ENCODE peak calls at places on chromosomes 12 and 14, in five cellular contexts. K, X, Q, U and S are unnamed samples.

GRCh38 chr12:131608740-131609665 is 101.9 kb upstream of the SFSWAP start:
- DNase-seq in K (peak), X (peak), Q (peak), U (peak), S (peak)

GRCh38 chr12:102010265-102010994 is 51.4 kb downstream of the WASHC3 start:
- DNase-seq in X (no peak), U (no peak), K (no peak), Q (no peak), S (no peak)

GRCh38 chr12:130401703-130402102 is 64.0 kb downstream of the PIWIL1 start:
- DNase-seq in X (peak), U (peak), Q (no peak), K (peak), S (no peak)

GRCh38 chr12:89770391-89770790 is 61.8 kb upstream of the ATP2B1 start:
- DNase-seq in U (no peak), K (no peak), X (no peak), Q (no peak), S (no peak)

GRCh38 chr14:105199093-105199492 is 18.0 kb upstream of the NUDT14 start:
- DNase-seq in U (peak), Q (no peak), X (no peak), K (no peak), S (no peak)

GRCh38 chr12:46459111-46459510 is 86.5 kb upstream of the SLC38A2 start:
- DNase-seq in Q (no peak), X (no peak), K (no peak), U (no peak), S (no peak)

GRCh38 chr14:77607741-77608302 is 8.6 kb downstream of the SPTLC2 start:
- DNase-seq in Q (no peak), U (peak), K (no peak), X (no peak), S (no peak)

GRCh38 chr14:73491256-73491976 is 683 bp downstream of the RIOX1 start:
- DNase-seq in X (peak), Q (peak), U (peak), K (peak), S (peak)

GRCh38 chr12:6201199-6201608 is 1.0 kb downstream of the CD9 start:
- DNase-seq in K (peak), U (no peak), X (no peak), Q (no peak), S (no peak)

GRCh38 chr12:11666651-11667050 is 17.2 kb downstream of the ETV6 start:
- DNase-seq in Q (no peak), X (no peak), U (no peak), K (no peak), S (peak)

GRCh38 chr14:44846232-44846824 is 115.4 kb downstream of the KLHL28 start:
- DNase-seq in U (peak), K (peak), Q (no peak), X (peak), S (no peak)

GRCh38 chr12:4938900-4939299 is 29.2 kb downstream of the KCNA1 start:
- DNase-seq in K (no peak), X (no peak), U (no peak), Q (no peak), S (no peak)

GRCh38 chr14:81406863-81407262 is 6.7 kb upstream of the STON2 start:
- DNase-seq in Q (no peak), U (peak), K (no peak), X (peak), S (no peak)

GRCh38 chr12:120286768-120287490 is 4.8 kb downstream of the RNU4-2 start:
- DNase-seq in X (no peak), Q (no peak), U (no peak), K (no peak), S (no peak)

GRCh38 chr14:70842851-70843462 is 33.6 kb upstream of the MAP3K9 start:
- DNase-seq in U (no peak), K (no peak), Q (no peak), X (no peak), S (no peak)

GRCh38 chr12:49636979-49637378 is 13.6 kb downstream of the PRPF40B start:
- DNase-seq in X (peak), U (peak), Q (no peak), K (peak), S (peak)

GRCh38 chr12:12008931-12009611 is 61.7 kb upstream of the BCL2L14 start:
- DNase-seq in K (no peak), U (no peak), Q (peak), X (no peak), S (peak)

GRCh38 chr14:60508363-60508706 is 611 bp upstream of the SIX6 start:
- DNase-seq in K (no peak), X (no peak), U (no peak), Q (no peak), S (no peak)

GRCh38 chr14:69963966-69964365 is 84.8 kb downstream of the SMOC1 start:
- DNase-seq in Q (no peak), U (no peak), K (no peak), X (no peak), S (no peak)

GRCh38 chr14:77124345-77125274 is 17.0 kb downstream of the ZDHHC22 start:
- DNase-seq in U (peak), Q (peak), X (no peak), K (no peak), S (peak)

GRCh38 chr14:104226421-104227385 is 88.3 kb downstream of the KIF26A start:
- DNase-seq in Q (peak), X (no peak), U (no peak), K (no peak), S (peak)

GRCh38 chr12:81347404-81347803 is 269.5 kb downstream of the ACSS3 start:
- DNase-seq in K (no peak), X (peak), Q (no peak), U (no peak), S (no peak)

GRCh38 chr14:74863274-74863673 is 12.7 kb downstream of the PROX2 start:
- DNase-seq in X (no peak), Q (no peak), K (no peak), U (no peak), S (no peak)

GRCh38 chr12:47360771-47361388 is 281.1 kb upstream of the AMIGO2 start:
- DNase-seq in Q (no peak), U (peak), K (no peak), X (no peak), S (no peak)

GRCh38 chr12:38610808-38611350 is 294.3 kb downstream of the ALG10B start:
- DNase-seq in K (no peak), X (no peak), U (no peak), Q (no peak), S (no peak)

GRCh38 chr14:101586531-101587402 is 25.5 kb downstream of the DIO3 start:
- DNase-seq in X (no peak), K (no peak), Q (no peak), U (no peak), S (no peak)

GRCh38 chr14:99041141-99041819 is 230.7 kb downstream of the BCL11B start:
- DNase-seq in U (no peak), X (no peak), Q (no peak), K (no peak), S (no peak)

GRCh38 chr14:89540830-89541470 is 123.9 kb upstream of the FOXN3 start:
- DNase-seq in U (no peak), Q (no peak), X (no peak), K (no peak), S (no peak)

GRCh38 chr12:78530065-78530765 is 334.4 kb upstream of the SYT1 start:
- DNase-seq in U (no peak), K (no peak), X (no peak), Q (no peak), S (no peak)

GRCh38 chr12:65364021-65364420 is 85.5 kb downstream of the MSRB3 start:
- DNase-seq in Q (no peak), U (no peak), K (no peak), X (no peak), S (no peak)

GRCh38 chr14:63654346-63654745 is 12.7 kb upstream of the WDR89 start:
- DNase-seq in Q (no peak), U (no peak), K (no peak), X (no peak), S (no peak)

GRCh38 chr12:5171701-5172100 is 128.0 kb downstream of the KCNA5 start:
- DNase-seq in K (peak), U (peak), Q (peak), X (peak), S (peak)

GRCh38 chr14:74675219-74675618 is 37.7 kb downstream of the AREL1 start:
- DNase-seq in K (no peak), X (no peak), Q (no peak), U (no peak), S (no peak)

GRCh38 chr14:100662850-100663527 is 63.7 kb upstream of the DLK1 start:
- DNase-seq in X (peak), K (peak), Q (peak), U (peak), S (peak)

GRCh38 chr14:77482422-77482821 is 16.2 kb downstream of the ISM2 start:
- DNase-seq in K (no peak), Q (no peak), X (no peak), U (no peak), S (no peak)

GRCh38 chr12:13725049-13725448 is 256.4 kb downstream of the GRIN2B start:
- DNase-seq in U (no peak), Q (no peak), K (no peak), X (no peak), S (no peak)

GRCh38 chr12:13724136-13724535 is 257.3 kb downstream of the GRIN2B start:
- DNase-seq in U (no peak), K (no peak), X (no peak), Q (no peak), S (no peak)

GRCh38 chr12:13727707-13728147 is 253.7 kb downstream of the GRIN2B start:
- DNase-seq in Q (no peak), U (no peak), X (no peak), K (no peak), S (no peak)
- TF ChIP-seq USF2 in Q (no peak), U (no peak), X (no peak), K (no peak), S (no peak)

DNA sequence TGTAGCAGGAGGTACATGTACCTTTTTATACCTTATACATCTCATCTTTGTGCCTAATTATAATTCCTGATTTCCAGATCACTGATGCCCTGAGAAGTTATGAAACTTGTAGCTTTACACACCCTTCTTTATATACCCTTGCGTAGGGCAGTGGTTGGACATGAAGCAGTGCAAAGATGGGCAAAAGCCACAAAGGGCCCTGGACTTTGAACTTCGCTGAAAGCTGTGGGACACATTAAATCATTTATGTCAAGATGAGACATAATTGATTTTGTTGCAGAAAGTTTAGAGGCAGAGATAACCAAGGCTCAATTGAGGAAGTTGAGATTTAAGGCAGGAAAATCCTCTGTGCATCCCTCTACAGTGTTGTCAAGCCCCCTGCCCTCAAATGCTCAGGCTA is 170.0 kb downstream of the SLC2A13 start:
- DNase-seq in U (no peak), Q (no peak), K (no peak), X (no peak), S (no peak)
- TF ChIP-seq JUN in U (no peak), Q (no peak), K (no peak), X (no peak), S (no peak)

GRCh38 chr14:30679032-30679431 is 56.9 kb downstream of the SCFD1 start:
- DNase-seq in X (no peak), U (no peak), Q (no peak), K (no peak), S (no peak)

GRCh38 chr14:30680036-30680435 is 57.9 kb downstream of the SCFD1 start:
- DNase-seq in U (no peak), Q (no peak), X (no peak), K (no peak), S (no peak)

GRCh38 chr14:30681752-30682355 is 59.7 kb downstream of the SCFD1 start:
- DNase-seq in K (peak), Q (no peak), U (no peak), X (peak), S (no peak)
- TF ChIP-seq USF2 in K (no peak), Q (no peak), U (no peak), X (no peak), S (no peak)

DNA sequence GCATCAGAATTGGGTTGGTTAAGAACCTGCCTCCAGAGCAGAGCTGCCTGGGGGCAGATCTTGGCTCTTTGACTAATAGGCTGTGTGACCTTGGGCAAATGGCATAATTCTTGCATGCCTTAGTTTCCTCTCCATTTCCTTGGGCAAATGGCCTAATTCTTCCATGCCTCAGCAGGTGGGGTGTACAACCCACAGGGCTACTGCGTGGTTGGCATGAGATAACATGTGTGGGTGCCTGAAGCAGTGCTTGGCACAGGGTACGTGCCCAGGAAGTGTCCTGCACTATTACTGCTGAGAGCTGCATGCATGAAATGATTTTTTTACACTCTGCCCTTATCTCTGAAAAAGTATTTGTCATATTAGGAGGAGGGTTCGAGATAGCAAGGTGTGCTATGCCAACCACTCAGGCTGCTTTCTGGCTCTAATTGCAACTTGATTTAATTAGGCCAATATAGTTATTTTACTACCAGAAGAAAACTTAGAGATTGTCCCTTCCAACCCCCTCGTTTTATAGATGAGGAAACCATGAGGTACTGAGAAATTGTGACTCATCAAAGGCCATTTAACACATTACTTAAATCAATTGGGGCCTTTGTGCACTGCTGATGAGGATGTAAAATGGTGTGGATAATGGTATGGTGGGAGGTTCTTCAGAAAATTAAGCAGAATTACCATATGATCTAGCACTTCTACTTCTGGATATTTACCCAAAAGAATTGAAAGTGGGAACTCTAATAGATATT is 161.6 kb upstream of the HIF1A start:
- DNase-seq in X (no peak), K (no peak), Q (no peak), U (no peak), S (no peak)
- TF ChIP-seq JUN in X (no peak), K (no peak), Q (no peak), U (no peak), S (no peak)

DNA sequence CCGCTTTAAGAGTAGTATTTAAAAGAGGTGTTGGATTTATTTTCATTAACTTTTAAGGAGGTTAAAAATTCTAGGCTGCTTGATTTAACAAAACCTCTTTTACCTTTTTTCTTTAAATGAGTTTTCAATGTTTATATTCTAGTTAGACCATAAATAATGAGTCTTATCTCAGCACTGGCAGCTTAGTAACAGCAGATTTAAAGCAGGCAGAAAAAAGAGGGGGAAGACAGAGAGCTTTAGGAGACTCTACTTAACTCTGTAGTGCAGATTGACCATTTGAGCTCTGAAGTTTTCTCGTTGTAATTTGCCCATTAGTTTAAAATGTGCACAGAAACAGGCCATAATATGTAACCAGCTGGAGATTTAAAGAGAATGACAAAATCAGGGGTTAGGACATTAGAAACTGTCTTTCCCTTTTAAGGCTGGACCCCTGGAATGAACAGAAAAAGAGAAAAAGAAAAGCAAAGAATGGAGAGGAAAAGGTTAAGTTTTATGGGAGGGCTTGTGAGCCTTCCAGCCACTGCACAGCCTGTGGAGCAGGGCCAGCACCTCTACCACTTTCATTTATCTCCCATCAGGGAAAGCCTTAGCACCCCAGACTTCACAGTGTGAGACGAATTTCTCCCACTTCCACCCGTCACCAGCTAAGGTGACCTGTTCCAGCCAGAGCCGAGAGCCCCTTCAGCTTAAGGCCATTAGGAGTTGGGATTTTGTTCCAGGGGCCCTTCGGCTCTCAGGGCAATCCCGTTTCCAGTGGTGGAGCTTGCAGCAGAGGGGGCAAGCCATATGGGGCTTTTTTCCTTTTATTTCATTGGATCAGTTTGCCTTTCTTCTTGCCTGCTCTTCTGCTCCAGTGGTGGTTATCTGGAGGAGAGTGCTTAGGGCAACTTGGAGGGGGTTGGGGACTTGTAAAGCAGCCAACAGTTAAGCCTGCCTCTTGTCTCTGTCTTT is 8.1 kb downstream of the IL22 start:
- DNase-seq in X (no peak), U (peak), Q (no peak), K (no peak), S (no peak)
- TF ChIP-seq USF2 in X (no peak), U (no peak), Q (no peak), K (no peak), S (no peak)

GRCh38 chr14:53055003-53055402 is 98.1 kb downstream of the DDHD1 start:
- DNase-seq in Q (no peak), K (peak), U (peak), X (peak), S (no peak)

GRCh38 chr14:53062856-53063255 is 90.3 kb downstream of the DDHD1 start:
- DNase-seq in K (no peak), Q (no peak), U (no peak), X (no peak), S (no peak)

GRCh38 chr14:53064461-53064860 is 88.7 kb downstream of the DDHD1 start:
- DNase-seq in U (no peak), X (no peak), Q (no peak), K (no peak), S (no peak)

GRCh38 chr14:53054457-53054856 is 98.7 kb downstream of the DDHD1 start:
- DNase-seq in K (no peak), Q (no peak), X (no peak), U (no peak), S (no peak)

GRCh38 chr14:53060046-53060445 is 93.1 kb downstream of the DDHD1 start:
- DNase-seq in Q (no peak), K (no peak), X (no peak), U (no peak), S (no peak)
- TF ChIP-seq JUN in Q (no peak), K (no peak), X (no peak), U (no peak), S (no peak)

GRCh38 chr12:56632701-56633464 is 2.8 kb upstream of the BAZ2A start:
- DNase-seq in K (no peak), Q (peak), X (no peak), U (no peak), S (no peak)

GRCh38 chr12:56633465-56634241 is 3.5 kb upstream of the BAZ2A start:
- DNase-seq in U (no peak), X (no peak), K (no peak), Q (no peak), S (no peak)

GRCh38 chr12:56634242-56634836 is 4.2 kb upstream of the BAZ2A start:
- DNase-seq in K (peak), U (peak), Q (peak), X (peak), S (peak)

GRCh38 chr12:56630180-56630632 is at the start of gene BAZ2A:
- DNase-seq in Q (peak), U (peak), X (peak), K (peak), S (peak)

GRCh38 chr12:56631790-56632700 is 1.9 kb upstream of the BAZ2A start:
- DNase-seq in K (peak), U (peak), X (peak), Q (peak), S (peak)
- TF ChIP-seq USF2 in K (no peak), U (no peak), X (no peak), Q (no peak), S (no peak)